ENCODE peak calls at places on chromosome 15, in five cellular contexts. T, L, C, X and K are unnamed samples.

GRCh38 chr15:67824900-67825879 is at the start of gene SKOR1:
- DNase-seq in T (no peak), L (no peak), C (peak; percentile 63), X (peak; percentile 70), K (no peak)

GRCh38 chr15:73538563-73539211 is 94.5 kb downstream of the NPTN start:
- DNase-seq in T (no peak), L (no peak), C (no peak), X (no peak), K (no peak)

GRCh38 chr15:39594764-39595620 is 14.1 kb downstream of the THBS1 start:
- DNase-seq in T (no peak), L (no peak), C (no peak), X (peak; percentile 63), K (no peak)

GRCh38 chr15:45091161-45091560 is 22.8 kb downstream of the DUOX2 start:
- DNase-seq in T (no peak), L (no peak), C (no peak), X (peak; percentile 72), K (no peak)

GRCh38 chr15:66880380-66881155 is 178.5 kb downstream of the SMAD6 start:
- DNase-seq in T (no peak), L (no peak), C (no peak), X (no peak), K (no peak)

GRCh38 chr15:39887832-39888231 is 32.2 kb downstream of the GPR176 start:
- DNase-seq in T (peak; percentile 64), L (peak; percentile 44), C (peak; percentile 79), X (peak; percentile 55), K (no peak)

GRCh38 chr15:68415501-68416157 is 16.3 kb downstream of the ITGA11 start:
- DNase-seq in T (no peak), L (no peak), C (no peak), X (peak; percentile 55), K (peak; percentile 55)

GRCh38 chr15:66703540-66703941 is 1.5 kb downstream of the SMAD6 start:
- DNase-seq in T (no peak), L (peak; percentile 52), C (no peak), X (peak; percentile 72), K (peak; percentile 38)

GRCh38 chr15:79041598-79042175 is 48.9 kb downstream of the RASGRF1 start:
- DNase-seq in T (no peak), L (no peak), C (no peak), X (no peak), K (no peak)

GRCh38 chr15:76196949-76197315 is 114.3 kb downstream of the ETFA start:
- DNase-seq in T (no peak), L (no peak), C (no peak), X (no peak), K (no peak)

GRCh38 chr15:51647128-51647562 is 24.6 kb upstream of the DMXL2 start:
- DNase-seq in T (peak; percentile 93), L (peak; percentile 57), C (no peak), X (peak; percentile 73), K (no peak)

GRCh38 chr15:92097473-92098178 is 244.1 kb downstream of the SLCO3A1 start:
- DNase-seq in T (peak; percentile 58), L (peak; percentile 51), C (peak; percentile 84), X (peak; percentile 77), K (no peak)

GRCh38 chr15:40928351-40928974 is 677 bp upstream of the DLL4 start:
- DNase-seq in T (no peak), L (no peak), C (peak; percentile 74), X (no peak), K (no peak)

GRCh38 chr15:31392761-31393401 is 66.2 kb downstream of the KLF13 start:
- DNase-seq in T (peak; percentile 69), L (peak; percentile 56), C (peak; percentile 36), X (peak; percentile 41), K (no peak)

GRCh38 chr15:39188930-39189329 is 391.9 kb upstream of the THBS1 start:
- DNase-seq in T (no peak), L (peak; percentile 15), C (peak; percentile 30), X (peak; percentile 92), K (no peak)

DNA sequence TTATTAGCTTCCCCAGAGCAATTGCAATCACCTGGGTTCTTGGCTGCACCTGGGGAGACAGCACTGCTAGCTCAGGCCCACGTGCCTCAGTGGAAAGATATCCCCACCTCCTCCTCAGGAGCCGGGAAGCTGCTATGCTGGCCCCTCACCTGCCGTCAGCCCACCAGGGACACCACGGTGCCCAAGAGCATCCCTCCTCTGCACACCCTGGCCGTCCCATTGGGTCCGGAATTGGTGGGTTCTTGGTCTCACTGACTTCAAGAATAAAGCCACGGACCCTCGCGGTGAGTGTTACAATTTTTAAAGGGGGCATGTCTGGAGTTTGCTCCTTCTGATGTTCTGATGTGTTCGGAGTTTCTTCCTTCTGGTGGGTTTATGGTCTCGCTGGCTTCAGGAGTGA is 72.3 kb upstream of the MEF2A start:
- DNase-seq in T (no peak), L (no peak), C (no peak), X (no peak), K (no peak)
- H3K36me3 ChIP-seq in T (no peaks in the 10 kb centered on the region), L (no peaks in the 10 kb centered on the region), C (no peaks in the 10 kb centered on the region), X (no peaks in the 10 kb centered on the region), K (no peaks in the 10 kb centered on the region)

GRCh38 chr15:77537006-77537405 is 95.7 kb downstream of the LINGO1 start:
- DNase-seq in T (no peak), L (no peak), C (no peak), X (no peak), K (no peak)

GRCh38 chr15:77535845-77536244 is 96.9 kb downstream of the LINGO1 start:
- DNase-seq in T (peak; percentile 32), L (peak; percentile 25), C (peak; percentile 42), X (no peak), K (no peak)

GRCh38 chr15:77540346-77541060 is 92.2 kb downstream of the LINGO1 start:
- DNase-seq in T (no peak), L (no peak), C (no peak), X (no peak), K (no peak)

GRCh38 chr15:77538793-77539487 is 93.8 kb downstream of the LINGO1 start:
- DNase-seq in T (peak; percentile 40), L (peak; percentile 96), C (no peak), X (no peak), K (no peak)

DNA sequence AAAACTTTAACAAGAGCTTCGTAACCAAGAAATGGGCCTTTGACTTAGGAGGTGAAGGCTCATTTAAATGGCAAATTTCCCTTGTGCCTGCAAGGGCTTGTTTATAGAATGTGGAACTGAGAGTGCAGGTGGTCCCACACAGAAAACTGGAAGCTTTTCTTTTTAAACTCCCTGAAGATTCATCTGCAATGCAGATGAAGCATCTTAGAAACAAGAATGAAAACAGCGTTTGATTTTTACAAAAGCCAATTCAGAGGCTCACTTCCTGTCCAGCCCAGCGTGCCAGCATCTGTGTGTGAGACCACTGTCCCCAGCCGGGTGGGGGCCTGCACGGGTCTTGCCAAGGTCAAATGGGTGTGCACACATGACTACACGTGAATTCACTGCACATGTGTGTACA is 94.7 kb downstream of the LINGO1 start:
- DNase-seq in T (no peak), L (no peak), C (no peak), X (no peak), K (no peak)
- H3K4me1 ChIP-seq in T (no peaks in the 10 kb centered on the region), L (peaks cover 26% of the 10 kb centered on the region), C (no peaks in the 10 kb centered on the region), X (peaks cover 13% of the 10 kb centered on the region), K (no peaks in the 10 kb centered on the region)

GRCh38 chr15:38130739-38131498 is 121.7 kb upstream of the SPRED1 start:
- DNase-seq in T (peak; percentile 13), L (peak; percentile 83), C (peak; percentile 47), X (peak; percentile 98), K (peak; percentile 93)
- H3K36me3 ChIP-seq in T (no peaks in the 10 kb centered on the region), L (no peaks in the 10 kb centered on the region), C (no peaks in the 10 kb centered on the region), X (no peaks in the 10 kb centered on the region), K (no peaks in the 10 kb centered on the region)

GRCh38 chr15:22960126-22960525 is 20.0 kb downstream of the CYFIP1 start:
- DNase-seq in T (no peak), L (no peak), C (no peak), X (no peak), K (no peak)

GRCh38 chr15:22960587-22960986 is 19.6 kb downstream of the CYFIP1 start:
- DNase-seq in T (no peak), L (no peak), C (no peak), X (no peak), K (no peak)

GRCh38 chr15:22961661-22962221 is 18.4 kb downstream of the CYFIP1 start:
- DNase-seq in T (peak; percentile 61), L (peak; percentile 71), C (no peak), X (peak; percentile 54), K (no peak)

GRCh38 chr15:22963546-22964125 is 16.5 kb downstream of the CYFIP1 start:
- DNase-seq in T (no peak), L (no peak), C (no peak), X (peak; percentile 56), K (no peak)

GRCh38 chr15:22962611-22963010 is 17.6 kb downstream of the CYFIP1 start:
- DNase-seq in T (no peak), L (no peak), C (no peak), X (no peak), K (no peak)
- H3K4me1 ChIP-seq in T (peaks cover 3% of the 10 kb centered on the region), L (peaks cover 60% of the 10 kb centered on the region), C (no peaks in the 10 kb centered on the region), X (peaks cover 43% of the 10 kb centered on the region), K (peaks cover 2% of the 10 kb centered on the region)